ENCODE peak calls at places on chromosomes 12 and 14, in seven cellular contexts. X is stomach; Y is fibroblast of the aortic adventitia; J is CD8-positive, alpha-beta T cell; R is foreskin fibroblast; K is NB4; F is HCT116. A is an unnamed sample.
A peak's percentile ranks its signal among the peaks of the same experiment; 100 is the strongest.

GRCh38 chr12:126718365-126718764 is 1548.6 kb upstream of the TMEM132C start:
- DNase-seq in X (no peak), F (no peak), K (no peak), Y (no peak), R (no peak), J (no peak), A (no peak)

GRCh38 chr14:42911642-42912041 is 1305.0 kb downstream of the LRFN5 start:
- DNase-seq in K (no peak), J (no peak), X (no peak), F (no peak), Y (peak; percentile 26), R (peak; percentile 1), A (no peak)

GRCh38 chr12:69039881-69040280 is 106.9 kb upstream of the CPM start:
- DNase-seq in F (no peak), J (no peak), K (peak; percentile 81), Y (no peak), R (peak; percentile 46), X (no peak), A (no peak)

GRCh38 chr14:67428501-67429031 is 16.6 kb upstream of the PLEK2 start:
- DNase-seq in F (no peak), Y (peak; percentile 76), X (peak; percentile 54), K (no peak), J (no peak), R (peak; percentile 76), A (no peak)

GRCh38 chr14:90274808-90275454 is 18.6 kb downstream of the PSMC1 start:
- DNase-seq in R (peak; percentile 63), J (no peak), K (peak; percentile 22), F (no peak), Y (peak; percentile 49), X (no peak), A (no peak)

GRCh38 chr12:108768591-108769500 is 37.5 kb upstream of the CORO1C start:
- DNase-seq in J (no peak), R (peak; percentile 34), X (peak; percentile 65), F (peak; percentile 63), Y (no peak), K (peak; percentile 37), A (peak; percentile 82)

GRCh38 chr12:64452559-64453329 is 824 bp downstream of the TBK1 start:
- DNase-seq in F (peak; percentile 52), K (peak; percentile 72), J (no peak), R (peak; percentile 80), Y (peak; percentile 91), X (peak; percentile 33), A (no peak)

GRCh38 chr14:33909380-33910084 is 41.3 kb downstream of the EGLN3 start:
- DNase-seq in K (no peak), Y (no peak), R (no peak), X (no peak), J (no peak), F (no peak), A (no peak)

GRCh38 chr14:90987140-90987539 is 73.3 kb downstream of the RPS6KA5 start:
- DNase-seq in K (no peak), X (no peak), F (no peak), Y (no peak), R (no peak), J (no peak), A (no peak)

GRCh38 chr14:91573894-91574837 is 64.1 kb upstream of the PPP4R3A start:
- DNase-seq in F (peak; percentile 68), R (peak; percentile 78), K (peak; percentile 35), Y (peak; percentile 53), X (peak; percentile 62), J (peak; percentile 19), A (peak; percentile 72)

GRCh38 chr12:18837025-18837424 is 99.1 kb downstream of the CAPZA3 start:
- DNase-seq in K (no peak), Y (peak; percentile 84), R (peak; percentile 51), X (no peak), J (no peak), F (no peak), A (no peak)

GRCh38 chr14:24887623-24888304 is 162.2 kb downstream of the STXBP6 start:
- DNase-seq in R (no peak), J (no peak), Y (no peak), F (no peak), K (no peak), X (no peak), A (no peak)

GRCh38 chr12:112881602-112882001 is 25.2 kb upstream of the OAS1 start:
- DNase-seq in K (no peak), X (no peak), Y (no peak), R (no peak), F (no peak), J (no peak), A (no peak)

GRCh38 chr12:56037161-56037560 is 4.6 kb upstream of the RPS26 start:
- DNase-seq in R (no peak), K (peak; percentile 63), X (no peak), F (no peak), J (no peak), Y (no peak), A (no peak)

GRCh38 chr12:100114574-100114973 is 28.1 kb downstream of the BLTP3B start:
- DNase-seq in K (no peak), X (no peak), R (peak; percentile 73), Y (peak; percentile 15), F (no peak), J (no peak), A (no peak)

GRCh38 chr12:27550653-27550975 is 26.6 kb downstream of the PPFIBP1 start:
- DNase-seq in X (no peak), K (peak; percentile 40), F (no peak), J (no peak), Y (no peak), R (no peak), A (no peak)

GRCh38 chr12:76863811-76864210 is 15.0 kb downstream of the CSRP2 start:
- DNase-seq in Y (no peak), J (no peak), F (no peak), K (no peak), R (peak; percentile 75), X (no peak), A (no peak)

GRCh38 chr12:85309180-85309579 is 29.2 kb downstream of the ALX1 start:
- DNase-seq in X (no peak), F (no peak), R (peak; percentile 1), Y (no peak), J (no peak), K (no peak), A (no peak)

GRCh38 chr12:9240776-9241175 is 32.6 kb upstream of the PZP start:
- DNase-seq in J (no peak), K (no peak), X (no peak), R (no peak), F (no peak), Y (no peak), A (no peak)

GRCh38 chr14:99786423-99787051 is 6.7 kb upstream of the EML1 start:
- DNase-seq in F (no peak), R (no peak), Y (no peak), X (no peak), K (no peak), J (no peak), A (no peak)

GRCh38 chr12:97292588-97292987 is 170.0 kb upstream of the RMST start:
- DNase-seq in X (no peak), R (no peak), F (no peak), K (no peak), J (no peak), Y (no peak), A (no peak)

GRCh38 chr14:74620497-74620921 is 8.5 kb upstream of the LTBP2 start:
- DNase-seq in J (no peak), F (peak; percentile 90), R (peak; percentile 98), Y (peak; percentile 95), X (no peak), K (peak; percentile 91), A (no peak)

GRCh38 chr12:72075401-72075800 is 136.8 kb downstream of the TPH2 start:
- DNase-seq in X (no peak), F (no peak), K (no peak), Y (no peak), R (peak; percentile 1), J (no peak), A (no peak)

GRCh38 chr14:39467889-39468524 is 35.8 kb upstream of the FBXO33 start:
- DNase-seq in R (peak; percentile 33), K (peak; percentile 65), J (no peak), X (no peak), F (peak; percentile 55), Y (peak; percentile 61), A (no peak)

GRCh38 chr12:124352839-124353238 is 57.9 kb downstream of the RFLNA start:
- DNase-seq in Y (peak; percentile 11), K (no peak), R (peak; percentile 71), J (no peak), X (peak; percentile 73), F (no peak), A (peak; percentile 86)

GRCh38 chr14:73392329-73393257 is 65.8 kb downstream of the NUMB start:
- DNase-seq in F (no peak), Y (no peak), R (no peak), J (no peak), K (no peak), X (no peak), A (no peak)

GRCh38 chr14:32077081-32078029 is at the start of gene ARHGAP5:
- DNase-seq in X (peak; percentile 27), K (peak; percentile 37), F (no peak), R (peak; percentile 53), Y (peak; percentile 15), J (peak; percentile 35), A (no peak)
- TF ChIP-seq CTCF in X (no peak), K (no peak), F (no peak), R (no peak), Y (peak; percentile 16), J (no peak), A (no peak)

GRCh38 chr12:63129927-63130326 is 21.1 kb downstream of the AVPR1A start:
- DNase-seq in F (no peak), R (no peak), J (no peak), K (no peak), Y (no peak), X (no peak), A (no peak)
- TF ChIP-seq CTCF in F (no peak), R (no peak), J (no peak), K (no peak), Y (no peak), X (no peak), A (no peak)

GRCh38 chr14:50311337-50311973 is 574 bp downstream of the L2HGDH start:
- DNase-seq in F (no peak), J (no peak), Y (no peak), X (no peak), R (no peak), K (no peak), A (no peak)
- TF ChIP-seq CTCF in F (no peak), J (peak; percentile 18), Y (peak; percentile 41), X (no peak), R (peak; percentile 16), K (peak; percentile 23), A (peak; percentile 53)

GRCh38 chr12:116612436-116612835 is 53.3 kb downstream of the MAP1LC3B2 start:
- DNase-seq in R (no peak), J (no peak), F (no peak), Y (no peak), X (no peak), K (no peak), A (no peak)

GRCh38 chr12:116607039-116607438 is 47.9 kb downstream of the MAP1LC3B2 start:
- DNase-seq in J (no peak), K (no peak), R (no peak), X (no peak), F (no peak), Y (no peak), A (no peak)

GRCh38 chr12:116609236-116609635 is 50.1 kb downstream of the MAP1LC3B2 start:
- DNase-seq in F (no peak), X (no peak), Y (peak; percentile 40), J (no peak), K (peak; percentile 44), R (peak; percentile 22), A (no peak)

GRCh38 chr12:116610971-116611541 is 51.9 kb downstream of the MAP1LC3B2 start:
- DNase-seq in R (no peak), X (no peak), K (peak; percentile 53), Y (peak; percentile 19), F (no peak), J (no peak), A (no peak)

GRCh38 chr12:116609715-116610114 is 50.5 kb downstream of the MAP1LC3B2 start:
- DNase-seq in X (no peak), Y (no peak), R (peak; percentile 31), F (no peak), J (no peak), K (peak; percentile 91), A (no peak)
- TF ChIP-seq CTCF in X (peak; percentile 18), Y (peak; percentile 17), R (peak; percentile 18), F (peak; percentile 42), J (peak; percentile 33), K (peak; percentile 84), A (peak; percentile 35)

A was measured in lower lobe of right lung.